ENCODE peak calls at places on chromosome 4, in five cellular contexts. B is non-pigmented ciliary epithelial cell, E is cardiac fibroblast, H is T-helper 9 cell, M is germinal center. Y is an unnamed sample.

GRCh38 chr4:30718889-30719252 is 1.3 kb upstream of the PCDH7 start:
- DNase-seq in M (no peak), E (peak), B (no peak), H (no peak), Y (no peak)

GRCh38 chr4:184417802-184418511 is 56.4 kb downstream of the IRF2 start:
- DNase-seq in M (no peak), E (peak), H (no peak), B (peak), Y (peak)

GRCh38 chr4:153115322-153116100 is 88.7 kb upstream of the TRIM2 start:
- DNase-seq in H (peak), E (peak), B (peak), M (peak), Y (no peak)

GRCh38 chr4:48139688-48140087 is 5.6 kb upstream of the TXK start:
- DNase-seq in B (no peak), E (peak), H (no peak), M (no peak), Y (no peak)

GRCh38 chr4:107094332-107094731 is 58.2 kb upstream of the DKK2 start:
- DNase-seq in B (no peak), H (no peak), M (no peak), E (peak), Y (no peak)

GRCh38 chr4:24266951-24267577 is 317.3 kb downstream of the DHX15 start:
- DNase-seq in M (no peak), H (no peak), B (no peak), E (peak), Y (no peak)

GRCh38 chr4:7379719-7380118 is 55.0 kb downstream of the PSAPL1 start:
- DNase-seq in M (no peak), E (no peak), B (no peak), H (no peak), Y (no peak)

GRCh38 chr4:84573738-84574720 is 8.9 kb upstream of the CDS1 start:
- DNase-seq in M (no peak), E (no peak), B (no peak), H (no peak), Y (no peak)